ENCODE peak calls at places on chromosomes 7 and 10, in seven cellular contexts. H is PC-3, M is GM23338, K is GM23248, F is HCT116, W is hepatocyte, G is MM.1S. R is an unnamed sample.

GRCh38 chr7:18796216-18796615 is 300.7 kb downstream of the HDAC9 start:
- DNase-seq in H (no peak), M (no peak), K (no peak), F (no peak), W (no peak), G (no peak), R (no peak)

GRCh38 chr7:40133561-40134427 is 628 bp downstream of the MPLKIP start:
- DNase-seq in H (peak; percentile 17), M (peak; percentile 65), K (peak; percentile 57), F (no peak), W (peak; percentile 34), G (peak; percentile 35), R (peak; percentile 78)

GRCh38 chr7:142714375-142714774 is 34.9 kb upstream of the PRSS1 start:
- DNase-seq in H (no peak), M (no peak), K (no peak), F (no peak), W (no peak), G (peak; percentile 91), R (no peak)

GRCh38 chr7:5065107-5065407 is 19.4 kb downstream of the RBAK start:
- DNase-seq in H (no peak), M (no peak), K (no peak), F (no peak), W (no peak), G (no peak), R (no peak)

GRCh38 chr10:132383751-132384181 is 13.2 kb upstream of the PWWP2B start:
- DNase-seq in H (no peak), M (no peak), K (no peak), F (no peak), W (no peak), G (no peak), R (no peak)

GRCh38 chr7:73622909-73623797 is 1.2 kb downstream of the MLXIPL start:
- DNase-seq in H (no peak), M (peak; percentile 96), K (peak; percentile 36), F (no peak), W (peak; percentile 57), G (no peak), R (peak; percentile 38)

GRCh38 chr7:77415474-77415821 is 701 bp downstream of the GSAP start:
- DNase-seq in H (no peak), M (peak; percentile 43), K (peak; percentile 39), F (no peak), W (peak; percentile 28), G (no peak), R (peak; percentile 42)

GRCh38 chr7:145692237-145692950 is 424.2 kb upstream of the CNTNAP2 start:
- DNase-seq in H (no peak), M (no peak), K (no peak), F (no peak), W (peak; percentile 36), G (no peak), R (peak; percentile 23)

GRCh38 chr10:79116801-79117723 is 48.3 kb downstream of the ZMIZ1 start:
- DNase-seq in H (no peak), M (peak; percentile 27), K (peak; percentile 70), F (no peak), W (no peak), G (peak; percentile 80), R (no peak)

GRCh38 chr7:114922652-114923402 is 933 bp downstream of the MDFIC start:
- DNase-seq in H (peak; percentile 81), M (peak; percentile 56), K (peak; percentile 81), F (no peak), W (peak; percentile 58), G (peak; percentile 80), R (peak; percentile 45)

GRCh38 chr10:104440221-104440620 is 86.6 kb downstream of the CFAP58 start:
- DNase-seq in H (no peak), M (no peak), K (no peak), F (no peak), W (no peak), G (no peak), R (no peak)

DNA sequence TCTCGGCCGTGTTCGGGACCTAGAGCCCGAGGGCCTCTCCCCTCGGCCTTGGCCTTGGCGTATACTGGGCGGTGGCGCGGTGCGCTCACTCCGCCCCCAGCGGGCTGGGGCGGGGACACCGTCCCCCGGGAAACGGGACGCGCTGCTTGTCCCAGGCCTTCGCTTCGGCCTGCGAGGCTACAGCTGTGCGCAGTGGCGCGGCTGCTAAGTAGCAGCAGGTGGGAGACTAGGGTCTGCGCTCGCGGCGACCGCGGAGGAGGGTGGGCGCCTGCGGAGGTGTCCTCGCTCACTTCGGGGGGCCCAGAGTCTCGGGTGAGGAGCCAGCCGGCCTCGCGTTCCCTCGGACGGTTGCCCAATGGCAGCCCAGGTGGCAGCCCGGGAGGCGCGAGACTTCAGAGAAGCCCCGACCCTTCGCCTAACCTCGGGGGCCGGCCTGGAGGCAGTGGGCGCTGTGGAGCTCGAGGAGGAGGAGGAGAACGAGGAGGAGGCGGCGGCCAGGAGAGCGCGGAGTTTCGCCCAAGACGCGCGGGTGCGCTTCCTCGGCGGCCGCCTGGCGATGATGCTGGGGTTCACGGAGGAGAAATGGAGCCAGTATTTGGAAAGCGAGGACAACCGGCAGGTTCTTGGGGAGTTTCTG is at the start of gene DNAH11:
- DNase-seq in H (peak; percentile 55), M (peak; percentile 89), K (peak; percentile 34), F (no peak), W (peak; percentile 61), G (peak; percentile 62), R (peak; percentile 84)
- TF ChIP-seq EZH2 in H (peak; percentile 79), M (no peak), K (no peak), F (no peak), W (no peak), G (no peak), R (no peak)

DNA sequence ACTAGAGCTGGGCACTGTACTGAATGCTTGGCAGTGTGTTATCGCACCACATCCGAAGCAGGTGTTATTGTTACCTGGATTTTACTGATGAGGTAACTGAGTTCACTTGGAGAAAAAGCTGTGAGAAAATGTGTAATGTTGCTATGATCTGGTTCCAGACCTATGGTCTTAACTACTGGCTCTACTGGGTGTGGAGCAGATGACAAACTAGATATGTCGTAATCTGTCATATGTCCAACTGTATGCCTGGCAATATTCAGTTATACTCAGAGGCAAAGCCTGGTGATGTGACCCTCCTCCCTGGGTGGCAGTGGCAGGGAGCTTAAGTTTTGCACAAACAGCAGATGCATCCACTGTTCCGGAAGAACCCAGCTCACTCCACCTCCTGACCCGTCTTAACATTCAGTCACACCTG is 23.5 kb downstream of the SCD start:
- DNase-seq in H (peak; percentile 60), M (no peak), K (peak; percentile 83), F (peak; percentile 72), W (peak; percentile 53), G (peak; percentile 62), R (no peak)
- TF ChIP-seq EZH2phosphoT487 in H (no peak), M (no peak), K (no peak), F (no peak), W (no peak), G (no peak), R (no peak)

GRCh38 chr10:48697091-48697490 is 12.4 kb downstream of the WDFY4 start:
- DNase-seq in H (no peak), M (no peak), K (no peak), F (no peak), W (no peak), G (no peak), R (no peak)

GRCh38 chr10:48695636-48696534 is 11.2 kb downstream of the WDFY4 start:
- DNase-seq in H (no peak), M (no peak), K (no peak), F (no peak), W (no peak), G (no peak), R (no peak)

GRCh38 chr10:48697821-48698764 is 13.4 kb downstream of the WDFY4 start:
- DNase-seq in H (no peak), M (no peak), K (no peak), F (no peak), W (no peak), G (no peak), R (no peak)

GRCh38 chr10:48694371-48695030 is 9.8 kb downstream of the WDFY4 start:
- DNase-seq in H (no peak), M (no peak), K (no peak), F (no peak), W (no peak), G (no peak), R (no peak)

DNA sequence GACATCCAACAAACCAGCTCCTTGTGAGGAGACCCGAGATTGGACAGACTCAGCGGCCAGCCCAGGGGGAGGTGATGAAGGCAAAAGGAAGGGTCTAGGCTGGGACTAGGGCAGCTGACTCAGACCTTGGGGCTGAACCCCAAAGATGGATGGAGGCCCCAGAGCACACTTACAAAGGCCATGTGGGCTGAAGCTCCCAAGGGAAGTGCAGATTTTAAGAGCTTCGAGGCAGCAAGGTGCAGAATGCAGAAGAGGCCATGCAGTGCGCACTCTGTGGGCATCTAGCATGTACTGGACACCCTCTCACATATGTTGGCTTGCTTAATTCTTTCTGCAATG is 11.8 kb downstream of the WDFY4 start:
- DNase-seq in H (no peak), M (no peak), K (no peak), F (no peak), W (no peak), G (no peak), R (no peak)
- H4K20me1 ChIP-seq in H (no peaks in the 10 kb centered on the region), M (no peaks in the 10 kb centered on the region), K (no peaks in the 10 kb centered on the region), F (no peaks in the 10 kb centered on the region), W (no peaks in the 10 kb centered on the region), G (no peaks in the 10 kb centered on the region), R (no peaks in the 10 kb centered on the region)

GRCh38 chr7:134660242-134660785 is 13.7 kb downstream of the BPGM start:
- DNase-seq in H (no peak), M (no peak), K (peak; percentile 30), F (no peak), W (peak; percentile 10), G (no peak), R (no peak)
- TF ChIP-seq EZH2 in H (no peak), M (no peak), K (no peak), F (no peak), W (no peak), G (no peak), R (no peak)